ENCODE peak calls at places on chromosomes 5 and 9, in nine cellular contexts. Y, T, K, D, F, I, H, C and E are unnamed samples.

GRCh38 chr5:6321078-6321477 is 57.3 kb downstream of the MED10 start:
- DNase-seq in Y (no peak), T (no peak), K (no peak), D (no peak), F (no peak), I (no peak), H (no peak), C (no peak), E (no peak)

GRCh38 chr5:134551891-134552290 is 26.4 kb downstream of the JADE2 start:
- DNase-seq in Y (no peak), T (no peak), K (no peak), D (no peak), F (no peak), I (no peak), H (no peak), C (no peak), E (no peak)

GRCh38 chr9:98881356-98881755 is 62.4 kb upstream of the COL15A1 start:
- DNase-seq in Y (no peak), T (no peak), K (no peak), D (no peak), F (no peak), I (no peak), H (no peak), C (no peak), E (no peak)

GRCh38 chr9:71725590-71726338 is 42.5 kb downstream of the CEMIP2 start:
- DNase-seq in Y (peak; percentile 64), T (no peak), K (no peak), D (peak; percentile 79), F (no peak), I (peak; percentile 95), H (no peak), C (no peak), E (peak; percentile 56)

GRCh38 chr5:58773744-58774441 is 191.0 kb downstream of the RAB3C start:
- DNase-seq in Y (no peak), T (no peak), K (no peak), D (no peak), F (no peak), I (no peak), H (peak; percentile 69), C (no peak), E (no peak)

GRCh38 chr9:134775552-134775951 is 105.1 kb upstream of the FCN2 start:
- DNase-seq in Y (no peak), T (no peak), K (no peak), D (no peak), F (no peak), I (no peak), H (no peak), C (no peak), E (no peak)

GRCh38 chr5:150175536-150175935 is 9.0 kb downstream of the CDX1 start:
- DNase-seq in Y (no peak), T (peak; percentile 83), K (no peak), D (peak; percentile 19), F (peak; percentile 66), I (peak; percentile 62), H (no peak), C (no peak), E (no peak)

GRCh38 chr9:126514037-126514821 is 99.5 kb upstream of the LMX1B start:
- DNase-seq in Y (no peak), T (peak; percentile 87), K (peak; percentile 94), D (peak; percentile 15), F (peak; percentile 96), I (no peak), H (peak; percentile 59), C (no peak), E (no peak)

GRCh38 chr9:928363-929042 is 48.0 kb upstream of the DMRT3 start:
- DNase-seq in Y (no peak), T (peak; percentile 90), K (no peak), D (peak; percentile 37), F (peak; percentile 54), I (peak; percentile 28), H (no peak), C (no peak), E (no peak)

GRCh38 chr5:18465833-18466681 is 831.8 kb downstream of the TAF11L14 start:
- DNase-seq in Y (peak; percentile 26), T (peak; percentile 93), K (no peak), D (no peak), F (peak; percentile 90), I (peak; percentile 41), H (peak; percentile 49), C (peak; percentile 17), E (no peak)

GRCh38 chr5:42013561-42013960 is 88.5 kb downstream of the FBXO4 start:
- DNase-seq in Y (peak; percentile 15), T (no peak), K (no peak), D (no peak), F (no peak), I (no peak), H (no peak), C (no peak), E (no peak)

GRCh38 chr9:104386425-104387069 is 117.5 kb upstream of the OR13F1 start:
- DNase-seq in Y (no peak), T (peak; percentile 71), K (no peak), D (peak; percentile 22), F (no peak), I (peak; percentile 16), H (no peak), C (no peak), E (no peak)

GRCh38 chr5:177553671-177554429 is 513 bp downstream of the FAM193B start:
- DNase-seq in Y (peak; percentile 21), T (peak; percentile 42), K (peak; percentile 92), D (no peak), F (peak; percentile 63), I (no peak), H (peak; percentile 56), C (no peak), E (peak; percentile 54)

GRCh38 chr5:89080467-89081116 is 197.6 kb upstream of the MEF2C start:
- DNase-seq in Y (no peak), T (no peak), K (no peak), D (no peak), F (no peak), I (no peak), H (no peak), C (peak; percentile 35), E (no peak)

GRCh38 chr5:18375637-18376036 is 741.4 kb downstream of the TAF11L14 start:
- DNase-seq in Y (no peak), T (no peak), K (no peak), D (no peak), F (no peak), I (no peak), H (no peak), C (no peak), E (no peak)

GRCh38 chr5:96279796-96280542 is 153.1 kb downstream of the PCSK1 start:
- DNase-seq in Y (no peak), T (no peak), K (no peak), D (no peak), F (no peak), I (peak; percentile 62), H (no peak), C (peak; percentile 39), E (no peak)

GRCh38 chr5:115857621-115858349 is 16.1 kb downstream of the AP3S1 start:
- DNase-seq in Y (no peak), T (no peak), K (no peak), D (no peak), F (no peak), I (no peak), H (no peak), C (no peak), E (no peak)

GRCh38 chr5:81719743-81720142 is 31.2 kb downstream of the SSBP2 start:
- DNase-seq in Y (no peak), T (no peak), K (no peak), D (no peak), F (no peak), I (no peak), H (no peak), C (no peak), E (no peak)

DNA sequence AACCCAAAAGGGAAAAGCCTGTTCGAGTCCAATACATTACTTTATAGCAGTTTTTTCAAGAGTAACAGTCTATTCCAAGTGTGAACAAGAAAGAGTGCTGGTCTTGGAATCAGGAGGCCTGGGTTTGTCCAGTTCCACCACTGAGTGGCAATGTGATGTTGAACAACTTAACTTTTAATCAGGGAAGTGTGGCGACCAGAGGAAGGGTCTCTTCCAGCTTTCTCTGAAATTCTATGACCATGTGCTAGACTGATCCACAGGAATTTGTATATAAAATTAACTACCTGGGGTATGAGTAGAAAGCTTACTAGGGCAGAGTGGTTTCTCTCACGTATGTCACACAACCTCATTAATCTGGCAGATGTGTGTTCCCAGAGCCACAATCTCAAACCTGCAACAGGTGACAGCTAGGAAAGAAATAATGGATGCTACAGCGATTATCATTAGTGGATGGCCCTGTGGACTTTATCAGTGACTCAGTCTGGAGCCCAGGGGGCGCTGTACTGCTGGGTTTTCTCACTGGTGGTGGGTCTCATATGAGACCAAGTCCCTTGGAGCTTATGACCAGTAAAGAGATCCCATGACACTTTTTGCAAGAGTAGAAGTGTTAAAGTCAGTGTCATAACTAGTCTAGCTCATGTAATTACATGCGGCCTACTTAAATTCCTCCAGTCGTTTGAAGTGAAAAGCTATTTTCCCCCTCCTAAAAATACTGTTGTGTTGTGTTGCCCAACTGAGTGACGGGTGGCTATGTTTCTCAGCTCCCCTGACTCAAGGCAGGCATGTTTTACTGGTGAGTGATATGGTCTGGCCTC is 116.5 kb downstream of the GDNF start:
- DNase-seq in Y (no peak), T (peak; percentile 74), K (no peak), D (peak; percentile 12), F (peak; percentile 78), I (no peak), H (no peak), C (no peak), E (no peak)
- TF ChIP-seq CTCF in Y (no peak), T (peak; percentile 90), K (no peak), D (peak; percentile 75), F (peak; percentile 84), I (peak; percentile 52), H (no peak), C (peak; percentile 37), E (no peak)

GRCh38 chr5:154933537-154933936 is 4.5 kb downstream of the GEMIN5 start:
- DNase-seq in Y (no peak), T (no peak), K (no peak), D (no peak), F (no peak), I (no peak), H (no peak), C (no peak), E (no peak)
- H3K36me3 ChIP-seq in Y (no peaks in the 10 kb centered on the region), T (peaks cover 32% of the 10 kb centered on the region), K (peaks cover 71% of the 10 kb centered on the region), D (peaks cover 21% of the 10 kb centered on the region), F (peaks cover 38% of the 10 kb centered on the region), I (peaks cover 16% of the 10 kb centered on the region), H (peaks cover 10% of the 10 kb centered on the region), C (no peaks in the 10 kb centered on the region), E (no peaks in the 10 kb centered on the region)

DNA sequence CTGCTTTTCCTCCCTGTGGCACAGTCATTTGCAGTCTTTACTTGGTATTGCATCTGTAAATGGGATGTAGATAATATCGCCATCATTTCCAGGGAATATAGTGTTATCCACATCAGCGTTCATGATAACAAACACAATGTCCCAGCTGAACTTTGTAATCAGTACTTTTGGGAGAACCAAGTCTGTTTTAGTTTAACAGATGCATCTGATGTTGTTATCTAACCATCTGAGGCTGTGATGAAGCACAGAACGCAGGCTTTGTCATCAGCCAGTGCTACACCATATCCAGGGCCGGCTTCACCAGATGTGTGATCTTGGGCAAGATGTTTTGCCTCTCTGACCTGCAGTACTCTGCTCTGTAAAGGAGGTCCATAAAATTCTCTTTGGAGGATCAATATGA is 84.0 kb upstream of the TAS2R1 start:
- DNase-seq in Y (no peak), T (no peak), K (no peak), D (no peak), F (no peak), I (no peak), H (no peak), C (no peak), E (no peak)
- TF ChIP-seq POLR2AphosphoS5 in Y (no peak), T (no peak), K (no peak), D (no peak), F (no peak), I (no peak), H (no peak), C (no peak), E (no peak)

GRCh38 chr9:91164724-91165520 is 196.8 kb downstream of the AUH start:
- DNase-seq in Y (no peak), T (no peak), K (peak; percentile 90), D (peak; percentile 81), F (no peak), I (peak; percentile 30), H (peak; percentile 79), C (no peak), E (peak; percentile 26)
- TF ChIP-seq CTCF in Y (no peak), T (no peak), K (no peak), D (no peak), F (no peak), I (no peak), H (no peak), C (no peak), E (no peak)